ENCODE peak calls at places on chromosomes 11 and 22, in eight cellular contexts. One of them, this sample, is unnamed.

GRCh38 chr11:7251836-7252682 is at the start of gene SYT9:
- DNase-seq in prostate gland: peak; percentile 37
- DNase-seq in upper lobe of right lung: peak; percentile 79
- DNase-seq in cardiac muscle cell: peak; percentile 84
- DNase-seq in ovary: peak; percentile 7
- DNase-seq in tibial artery: no peak
- DNase-seq in GM23338: peak; percentile 89
- DNase-seq in right lobe of liver: peak; percentile 88
- DNase-seq in this sample: peak; percentile 53

GRCh38 chr22:32058656-32059280 is 15.7 kb downstream of the SLC5A1 start:
- DNase-seq in right lobe of liver: no peak
- DNase-seq in tibial artery: no peak
- DNase-seq in upper lobe of right lung: no peak
- DNase-seq in prostate gland: no peak
- DNase-seq in GM23338: peak; percentile 21
- DNase-seq in ovary: no peak
- DNase-seq in cardiac muscle cell: peak; percentile 90
- DNase-seq in this sample: no peak

GRCh38 chr11:92838655-92839334 is 130.7 kb upstream of the MTNR1B start:
- DNase-seq in upper lobe of right lung: no peak
- DNase-seq in cardiac muscle cell: peak; percentile 68
- DNase-seq in tibial artery: no peak
- DNase-seq in GM23338: peak; percentile 61
- DNase-seq in ovary: no peak
- DNase-seq in prostate gland: no peak
- DNase-seq in right lobe of liver: no peak
- DNase-seq in this sample: no peak

GRCh38 chr11:67615455-67616430 is 9.0 kb downstream of the NDUFV1 start:
- DNase-seq in right lobe of liver: peak; percentile 73
- DNase-seq in ovary: peak; percentile 26
- DNase-seq in GM23338: peak; percentile 85
- DNase-seq in cardiac muscle cell: peak; percentile 65
- DNase-seq in upper lobe of right lung: peak; percentile 78
- DNase-seq in prostate gland: no peak
- DNase-seq in tibial artery: no peak
- DNase-seq in this sample: peak; percentile 66

GRCh38 chr11:748007-748359 is 719 bp downstream of the TALDO1 start:
- DNase-seq in tibial artery: no peak
- DNase-seq in upper lobe of right lung: peak; percentile 74
- DNase-seq in GM23338: no peak
- DNase-seq in cardiac muscle cell: no peak
- DNase-seq in prostate gland: no peak
- DNase-seq in right lobe of liver: no peak
- DNase-seq in ovary: no peak
- DNase-seq in this sample: no peak

GRCh38 chr11:63933459-63933858 is 5.3 kb upstream of the NAA40 start:
- DNase-seq in GM23338: no peak
- DNase-seq in ovary: no peak
- DNase-seq in tibial artery: no peak
- DNase-seq in right lobe of liver: no peak
- DNase-seq in upper lobe of right lung: no peak
- DNase-seq in prostate gland: no peak
- DNase-seq in cardiac muscle cell: no peak
- DNase-seq in this sample: no peak

GRCh38 chr11:8239056-8239455 is 24.6 kb downstream of the LMO1 start:
- DNase-seq in tibial artery: no peak
- DNase-seq in upper lobe of right lung: no peak
- DNase-seq in GM23338: no peak
- DNase-seq in prostate gland: no peak
- DNase-seq in cardiac muscle cell: no peak
- DNase-seq in ovary: no peak
- DNase-seq in right lobe of liver: no peak
- DNase-seq in this sample: peak; percentile 90

GRCh38 chr11:4882543-4882942 is 843 bp downstream of the OR51T1 start:
- DNase-seq in ovary: no peak
- DNase-seq in GM23338: no peak
- DNase-seq in upper lobe of right lung: no peak
- DNase-seq in cardiac muscle cell: no peak
- DNase-seq in tibial artery: no peak
- DNase-seq in prostate gland: no peak
- DNase-seq in right lobe of liver: no peak
- DNase-seq in this sample: no peak

GRCh38 chr11:13229136-13229535 is 48.5 kb upstream of the BMAL1 start:
- DNase-seq in GM23338: no peak
- DNase-seq in prostate gland: no peak
- DNase-seq in upper lobe of right lung: no peak
- DNase-seq in right lobe of liver: no peak
- DNase-seq in cardiac muscle cell: no peak
- DNase-seq in tibial artery: no peak
- DNase-seq in ovary: no peak
- DNase-seq in this sample: no peak

GRCh38 chr11:46327829-46328228 is 19.4 kb upstream of the DGKZ start:
- DNase-seq in tibial artery: no peak
- DNase-seq in right lobe of liver: no peak
- DNase-seq in ovary: no peak
- DNase-seq in cardiac muscle cell: no peak
- DNase-seq in upper lobe of right lung: no peak
- DNase-seq in prostate gland: no peak
- DNase-seq in GM23338: no peak
- DNase-seq in this sample: no peak

GRCh38 chr22:50250555-50251471 is at the start of gene HDAC10:
- DNase-seq in ovary: peak; percentile 81
- DNase-seq in tibial artery: peak; percentile 67
- DNase-seq in GM23338: peak; percentile 94
- DNase-seq in prostate gland: peak; percentile 60
- DNase-seq in cardiac muscle cell: peak; percentile 91
- DNase-seq in upper lobe of right lung: peak; percentile 94
- DNase-seq in right lobe of liver: peak; percentile 88
- DNase-seq in this sample: peak; percentile 81

GRCh38 chr11:27950339-27950738 is 157.6 kb downstream of the KIF18A start:
- DNase-seq in ovary: no peak
- DNase-seq in cardiac muscle cell: no peak
- DNase-seq in right lobe of liver: no peak
- DNase-seq in upper lobe of right lung: no peak
- DNase-seq in GM23338: peak; percentile 26
- DNase-seq in tibial artery: no peak
- DNase-seq in prostate gland: no peak
- DNase-seq in this sample: no peak

GRCh38 chr22:44665115-44665514 is 36.9 kb upstream of the PRR5 start:
- DNase-seq in cardiac muscle cell: no peak
- DNase-seq in tibial artery: peak; percentile 57
- DNase-seq in upper lobe of right lung: no peak
- DNase-seq in GM23338: peak; percentile 42
- DNase-seq in prostate gland: no peak
- DNase-seq in ovary: no peak
- DNase-seq in right lobe of liver: no peak
- DNase-seq in this sample: no peak

GRCh38 chr11:126533560-126533959 is 178.1 kb downstream of the ST3GAL4 start:
- DNase-seq in ovary: no peak
- DNase-seq in cardiac muscle cell: no peak
- DNase-seq in upper lobe of right lung: no peak
- DNase-seq in GM23338: no peak
- DNase-seq in prostate gland: no peak
- DNase-seq in right lobe of liver: no peak
- DNase-seq in tibial artery: no peak
- DNase-seq in this sample: no peak

GRCh38 chr11:14902650-14903350 is 10.8 kb upstream of the CYP2R1 start:
- DNase-seq in upper lobe of right lung: no peak
- DNase-seq in tibial artery: no peak
- DNase-seq in ovary: no peak
- DNase-seq in GM23338: no peak
- DNase-seq in prostate gland: no peak
- DNase-seq in cardiac muscle cell: no peak
- DNase-seq in right lobe of liver: no peak
- DNase-seq in this sample: no peak

GRCh38 chr11:15145635-15146034 is 30.9 kb downstream of the INSC start:
- DNase-seq in prostate gland: no peak
- DNase-seq in right lobe of liver: no peak
- DNase-seq in ovary: no peak
- DNase-seq in upper lobe of right lung: no peak
- DNase-seq in GM23338: no peak
- DNase-seq in cardiac muscle cell: no peak
- DNase-seq in tibial artery: no peak
- DNase-seq in this sample: no peak

GRCh38 chr11:36744375-36745168 is 146.5 kb upstream of the RAG2 start:
- DNase-seq in right lobe of liver: peak; percentile 65
- DNase-seq in upper lobe of right lung: peak; percentile 80
- DNase-seq in ovary: peak; percentile 52
- DNase-seq in cardiac muscle cell: peak; percentile 81
- DNase-seq in prostate gland: peak; percentile 50
- DNase-seq in tibial artery: peak; percentile 80
- DNase-seq in GM23338: peak; percentile 90
- DNase-seq in this sample: peak; percentile 85

GRCh38 chr11:8788616-8789015 is 106.0 kb downstream of the RPL27A start:
- DNase-seq in prostate gland: no peak
- DNase-seq in GM23338: no peak
- DNase-seq in cardiac muscle cell: no peak
- DNase-seq in right lobe of liver: no peak
- DNase-seq in ovary: no peak
- DNase-seq in tibial artery: no peak
- DNase-seq in upper lobe of right lung: no peak
- DNase-seq in this sample: no peak

GRCh38 chr22:27537481-27537891 is 264.1 kb downstream of the MN1 start:
- DNase-seq in tibial artery: no peak
- DNase-seq in cardiac muscle cell: no peak
- DNase-seq in right lobe of liver: no peak
- DNase-seq in ovary: peak; percentile 47
- DNase-seq in prostate gland: no peak
- DNase-seq in upper lobe of right lung: no peak
- DNase-seq in GM23338: no peak
- DNase-seq in this sample: no peak

GRCh38 chr22:26321469-26321913 is 107.6 kb upstream of the ASPHD2 start:
- DNase-seq in GM23338: peak; percentile 23
- DNase-seq in cardiac muscle cell: no peak
- DNase-seq in ovary: no peak
- DNase-seq in upper lobe of right lung: no peak
- DNase-seq in tibial artery: no peak
- DNase-seq in right lobe of liver: no peak
- DNase-seq in prostate gland: no peak
- DNase-seq in this sample: no peak

GRCh38 chr11:73189315-73189714 is 28.8 kb upstream of the P2RY2 start:
- DNase-seq in right lobe of liver: no peak
- DNase-seq in GM23338: no peak
- DNase-seq in ovary: no peak
- DNase-seq in tibial artery: peak; percentile 59
- DNase-seq in cardiac muscle cell: no peak
- DNase-seq in prostate gland: no peak
- DNase-seq in upper lobe of right lung: no peak
- DNase-seq in this sample: no peak

GRCh38 chr11:3944198-3944597 is 88.7 kb downstream of the STIM1 start:
- DNase-seq in right lobe of liver: no peak
- DNase-seq in upper lobe of right lung: no peak
- DNase-seq in cardiac muscle cell: no peak
- DNase-seq in GM23338: no peak
- DNase-seq in tibial artery: peak; percentile 82
- DNase-seq in prostate gland: no peak
- DNase-seq in ovary: no peak
- DNase-seq in this sample: no peak

GRCh38 chr11:58506935-58507334 is 970 bp downstream of the OR5B21 start:
- DNase-seq in GM23338: no peak
- DNase-seq in tibial artery: no peak
- DNase-seq in right lobe of liver: no peak
- DNase-seq in prostate gland: no peak
- DNase-seq in upper lobe of right lung: no peak
- DNase-seq in ovary: no peak
- DNase-seq in cardiac muscle cell: no peak
- DNase-seq in this sample: no peak

GRCh38 chr22:29154364-29155048 is 51.2 kb upstream of the EMID1 start:
- DNase-seq in ovary: peak; percentile 86
- DNase-seq in GM23338: peak; percentile 85
- DNase-seq in upper lobe of right lung: peak; percentile 90
- DNase-seq in cardiac muscle cell: peak; percentile 84
- DNase-seq in right lobe of liver: peak; percentile 87
- DNase-seq in prostate gland: peak; percentile 51
- DNase-seq in tibial artery: peak; percentile 61
- DNase-seq in this sample: peak; percentile 86
- H3K4me3 ChIP-seq in ovary: no peak overlapping the region
- H3K4me3 ChIP-seq in GM23338: no peak overlapping the region
- H3K4me3 ChIP-seq in upper lobe of right lung: no peak overlapping the region
- H3K4me3 ChIP-seq in cardiac muscle cell: no peak overlapping the region
- H3K4me3 ChIP-seq in right lobe of liver: no peak overlapping the region
- H3K4me3 ChIP-seq in prostate gland: no peak overlapping the region
- H3K4me3 ChIP-seq in tibial artery: no peak overlapping the region
- H3K4me3 ChIP-seq in this sample: peak overlapping the region; percentile 1

GRCh38 chr11:128195057-128195751 is 392.2 kb downstream of the ETS1 start:
- DNase-seq in upper lobe of right lung: no peak
- DNase-seq in ovary: no peak
- DNase-seq in cardiac muscle cell: no peak
- DNase-seq in right lobe of liver: no peak
- DNase-seq in tibial artery: peak; percentile 28
- DNase-seq in prostate gland: no peak
- DNase-seq in GM23338: no peak
- DNase-seq in this sample: no peak
- TF ChIP-seq CTCF in upper lobe of right lung: peak; percentile 18
- TF ChIP-seq CTCF in ovary: no peak
- TF ChIP-seq CTCF in cardiac muscle cell: no peak
- TF ChIP-seq CTCF in right lobe of liver: no peak
- TF ChIP-seq CTCF in tibial artery: no peak
- TF ChIP-seq CTCF in prostate gland: no peak
- TF ChIP-seq CTCF in GM23338: no peak
- TF ChIP-seq CTCF in this sample: no peak

DNA sequence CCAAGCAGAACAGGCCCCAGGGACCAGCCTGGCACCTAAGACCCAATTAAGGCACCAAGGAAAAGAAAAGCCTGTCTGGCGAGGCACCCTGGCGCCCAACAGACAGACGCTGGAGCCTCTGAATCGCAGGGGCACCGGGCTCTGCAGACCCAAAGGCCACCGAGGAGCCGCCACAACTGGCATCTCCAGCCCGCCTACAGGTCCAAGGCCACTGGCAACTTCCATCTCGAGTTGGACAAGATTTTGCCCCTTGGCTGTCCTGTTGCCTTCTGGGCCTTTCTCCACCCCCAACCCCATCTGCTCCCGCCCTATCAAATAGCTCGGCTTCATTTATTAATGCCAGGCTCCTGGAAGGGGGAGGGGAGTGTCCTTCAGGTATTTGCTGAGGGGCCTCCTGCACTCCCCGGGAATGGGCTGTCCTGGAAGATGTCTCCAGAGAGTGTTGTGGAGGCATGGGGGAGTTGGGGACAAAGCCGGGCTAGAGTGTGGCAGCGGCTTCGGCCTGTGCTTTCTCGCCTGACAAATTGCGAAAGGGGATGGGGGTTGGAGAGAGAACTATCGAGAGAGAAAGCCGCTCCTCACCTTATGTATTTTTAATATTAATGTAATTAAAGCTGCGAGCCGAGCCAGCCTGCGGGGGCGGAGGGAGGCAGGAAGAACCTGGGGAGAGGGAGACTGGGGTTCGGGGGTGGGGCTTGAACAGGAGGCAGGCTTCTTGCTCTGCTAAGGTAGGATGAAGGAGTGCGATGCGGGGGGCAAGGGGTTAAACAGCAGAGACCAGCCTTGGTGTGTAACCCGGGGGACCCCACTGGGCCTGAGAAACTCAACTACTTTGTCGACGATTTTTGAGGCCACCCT is 2.0 kb downstream of the DSCAML1 start:
- DNase-seq in GM23338: peak; percentile 32
- DNase-seq in prostate gland: no peak
- DNase-seq in ovary: no peak
- DNase-seq in tibial artery: no peak
- DNase-seq in cardiac muscle cell: no peak
- DNase-seq in right lobe of liver: no peak
- DNase-seq in upper lobe of right lung: no peak
- DNase-seq in this sample: no peak
- H3K27me3 ChIP-seq in GM23338: peaks cover 71% of the 10 kb centered on the region
- H3K27me3 ChIP-seq in prostate gland: peaks cover 19% of the 10 kb centered on the region
- H3K27me3 ChIP-seq in ovary: no peaks in the 10 kb centered on the region
- H3K27me3 ChIP-seq in tibial artery: peaks cover 87% of the 10 kb centered on the region
- H3K27me3 ChIP-seq in cardiac muscle cell: peaks cover 88% of the 10 kb centered on the region
- H3K27me3 ChIP-seq in right lobe of liver: peaks cover 16% of the 10 kb centered on the region
- H3K27me3 ChIP-seq in upper lobe of right lung: peaks cover 54% of the 10 kb centered on the region
- H3K27me3 ChIP-seq in this sample: peaks cover 18% of the 10 kb centered on the region

GRCh38 chr22:39431821-39432251 is 25.0 kb upstream of the MGAT3 start:
- DNase-seq in right lobe of liver: peak; percentile 49
- DNase-seq in prostate gland: no peak
- DNase-seq in GM23338: no peak
- DNase-seq in upper lobe of right lung: no peak
- DNase-seq in tibial artery: peak; percentile 54
- DNase-seq in cardiac muscle cell: no peak
- DNase-seq in ovary: no peak
- DNase-seq in this sample: no peak
- H3K4me3 ChIP-seq in right lobe of liver: no peak overlapping the region
- H3K4me3 ChIP-seq in prostate gland: no peak overlapping the region
- H3K4me3 ChIP-seq in GM23338: no peak overlapping the region
- H3K4me3 ChIP-seq in upper lobe of right lung: no peak overlapping the region
- H3K4me3 ChIP-seq in tibial artery: no peak overlapping the region
- H3K4me3 ChIP-seq in cardiac muscle cell: no peak overlapping the region
- H3K4me3 ChIP-seq in ovary: no peak overlapping the region
- H3K4me3 ChIP-seq in this sample: no peak overlapping the region